ENCODE peak calls at places on chromosomes 12 and 14, in ten cellular contexts. One of them, this sample, is unnamed.

GRCh38 chr14:88992011-88992410 is 167.6 kb downstream of the TTC8 start:
- DNase-seq in type B pancreatic cell: no peak
- DNase-seq in sciatic nerve: no peak
- DNase-seq in T-helper 17 cell: no peak
- DNase-seq in C1 segment of cervical spinal cord: no peak
- DNase-seq in lung: no peak
- DNase-seq in LoVo: no peak
- DNase-seq in EL: no peak
- DNase-seq in neural crest cell: no peak
- DNase-seq in ureter: no peak
- DNase-seq in this sample: no peak

GRCh38 chr12:88570103-88570502 is 10.2 kb downstream of the KITLG start:
- DNase-seq in T-helper 17 cell: no peak
- DNase-seq in sciatic nerve: no peak
- DNase-seq in LoVo: no peak
- DNase-seq in lung: no peak
- DNase-seq in ureter: no peak
- DNase-seq in neural crest cell: no peak
- DNase-seq in C1 segment of cervical spinal cord: no peak
- DNase-seq in type B pancreatic cell: no peak
- DNase-seq in EL: peak; percentile 64
- DNase-seq in this sample: no peak

GRCh38 chr14:50631408-50631821 is 36.7 kb downstream of the SAV1 start:
- DNase-seq in EL: no peak
- DNase-seq in T-helper 17 cell: no peak
- DNase-seq in C1 segment of cervical spinal cord: no peak
- DNase-seq in neural crest cell: no peak
- DNase-seq in type B pancreatic cell: no peak
- DNase-seq in sciatic nerve: no peak
- DNase-seq in ureter: no peak
- DNase-seq in lung: no peak
- DNase-seq in LoVo: no peak
- DNase-seq in this sample: no peak

GRCh38 chr14:32709072-32709471 is 229.6 kb upstream of the NPAS3 start:
- DNase-seq in neural crest cell: no peak
- DNase-seq in sciatic nerve: no peak
- DNase-seq in EL: peak; percentile 56
- DNase-seq in ureter: no peak
- DNase-seq in type B pancreatic cell: no peak
- DNase-seq in T-helper 17 cell: no peak
- DNase-seq in lung: no peak
- DNase-seq in C1 segment of cervical spinal cord: no peak
- DNase-seq in LoVo: no peak
- DNase-seq in this sample: no peak

GRCh38 chr14:74612346-74613021 is 447 bp upstream of the LTBP2 start:
- DNase-seq in ureter: peak; percentile 65
- DNase-seq in neural crest cell: peak; percentile 77
- DNase-seq in LoVo: peak; percentile 87
- DNase-seq in type B pancreatic cell: peak; percentile 88
- DNase-seq in T-helper 17 cell: peak; percentile 93
- DNase-seq in sciatic nerve: peak; percentile 86
- DNase-seq in lung: peak; percentile 69
- DNase-seq in EL: peak; percentile 83
- DNase-seq in C1 segment of cervical spinal cord: peak; percentile 40
- DNase-seq in this sample: peak; percentile 96

GRCh38 chr14:93103392-93104080 is 12.2 kb downstream of the ITPK1 start:
- DNase-seq in EL: peak; percentile 55
- DNase-seq in LoVo: peak; percentile 54
- DNase-seq in type B pancreatic cell: no peak
- DNase-seq in sciatic nerve: no peak
- DNase-seq in T-helper 17 cell: peak; percentile 34
- DNase-seq in C1 segment of cervical spinal cord: no peak
- DNase-seq in ureter: no peak
- DNase-seq in neural crest cell: no peak
- DNase-seq in lung: peak; percentile 51
- DNase-seq in this sample: no peak

GRCh38 chr12:96192926-96193573 is 1.1 kb upstream of the ELK3 start:
- DNase-seq in sciatic nerve: no peak
- DNase-seq in EL: no peak
- DNase-seq in LoVo: no peak
- DNase-seq in lung: no peak
- DNase-seq in type B pancreatic cell: no peak
- DNase-seq in ureter: no peak
- DNase-seq in neural crest cell: no peak
- DNase-seq in T-helper 17 cell: no peak
- DNase-seq in C1 segment of cervical spinal cord: no peak
- DNase-seq in this sample: no peak

GRCh38 chr12:111446631-111447570 is 41.2 kb downstream of the SH2B3 start:
- DNase-seq in T-helper 17 cell: no peak
- DNase-seq in neural crest cell: no peak
- DNase-seq in type B pancreatic cell: peak; percentile 48
- DNase-seq in LoVo: no peak
- DNase-seq in ureter: peak; percentile 38
- DNase-seq in lung: peak; percentile 24
- DNase-seq in C1 segment of cervical spinal cord: no peak
- DNase-seq in sciatic nerve: peak; percentile 49
- DNase-seq in EL: no peak
- DNase-seq in this sample: peak; percentile 79

GRCh38 chr12:18443768-18444437 is 182.6 kb downstream of the PIK3C2G start:
- DNase-seq in T-helper 17 cell: no peak
- DNase-seq in neural crest cell: no peak
- DNase-seq in ureter: no peak
- DNase-seq in lung: no peak
- DNase-seq in type B pancreatic cell: no peak
- DNase-seq in C1 segment of cervical spinal cord: no peak
- DNase-seq in EL: peak; percentile 48
- DNase-seq in LoVo: no peak
- DNase-seq in sciatic nerve: no peak
- DNase-seq in this sample: no peak

GRCh38 chr12:24760162-24760561 is 188.7 kb downstream of the BCAT1 start:
- DNase-seq in ureter: no peak
- DNase-seq in lung: no peak
- DNase-seq in neural crest cell: no peak
- DNase-seq in sciatic nerve: no peak
- DNase-seq in C1 segment of cervical spinal cord: no peak
- DNase-seq in EL: no peak
- DNase-seq in type B pancreatic cell: no peak
- DNase-seq in LoVo: no peak
- DNase-seq in T-helper 17 cell: no peak
- DNase-seq in this sample: no peak

GRCh38 chr12:98653866-98654493 is 8.9 kb downstream of the APAF1 start:
- DNase-seq in neural crest cell: no peak
- DNase-seq in sciatic nerve: no peak
- DNase-seq in ureter: no peak
- DNase-seq in C1 segment of cervical spinal cord: no peak
- DNase-seq in LoVo: peak; percentile 59
- DNase-seq in EL: peak; percentile 45
- DNase-seq in T-helper 17 cell: no peak
- DNase-seq in type B pancreatic cell: no peak
- DNase-seq in lung: no peak
- DNase-seq in this sample: no peak

GRCh38 chr14:22973217-22974032 is 8.9 kb downstream of the AJUBA start:
- DNase-seq in ureter: no peak
- DNase-seq in sciatic nerve: no peak
- DNase-seq in C1 segment of cervical spinal cord: no peak
- DNase-seq in LoVo: no peak
- DNase-seq in lung: no peak
- DNase-seq in type B pancreatic cell: no peak
- DNase-seq in EL: peak; percentile 79
- DNase-seq in neural crest cell: peak; percentile 61
- DNase-seq in T-helper 17 cell: no peak
- DNase-seq in this sample: no peak

GRCh38 chr12:92859650-92860386 is 69.3 kb downstream of the EEA1 start:
- DNase-seq in ureter: no peak
- DNase-seq in neural crest cell: no peak
- DNase-seq in T-helper 17 cell: no peak
- DNase-seq in sciatic nerve: no peak
- DNase-seq in C1 segment of cervical spinal cord: no peak
- DNase-seq in LoVo: no peak
- DNase-seq in type B pancreatic cell: no peak
- DNase-seq in lung: no peak
- DNase-seq in EL: no peak
- DNase-seq in this sample: no peak

GRCh38 chr12:103626498-103626897 is 39.4 kb downstream of the STAB2 start:
- DNase-seq in T-helper 17 cell: no peak
- DNase-seq in lung: no peak
- DNase-seq in neural crest cell: no peak
- DNase-seq in ureter: no peak
- DNase-seq in C1 segment of cervical spinal cord: no peak
- DNase-seq in LoVo: peak; percentile 61
- DNase-seq in type B pancreatic cell: no peak
- DNase-seq in sciatic nerve: peak; percentile 67
- DNase-seq in EL: no peak
- DNase-seq in this sample: no peak

GRCh38 chr12:8697476-8698131 is at the start of gene RIMKLB:
- DNase-seq in EL: peak; percentile 76
- DNase-seq in ureter: peak; percentile 78
- DNase-seq in neural crest cell: peak; percentile 68
- DNase-seq in sciatic nerve: peak; percentile 90
- DNase-seq in C1 segment of cervical spinal cord: peak; percentile 73
- DNase-seq in lung: peak; percentile 74
- DNase-seq in T-helper 17 cell: peak; percentile 67
- DNase-seq in LoVo: peak; percentile 82
- DNase-seq in type B pancreatic cell: peak; percentile 87
- DNase-seq in this sample: peak; percentile 90

GRCh38 chr12:77720258-77720657 is 110.4 kb upstream of the NAV3 start:
- DNase-seq in ureter: no peak
- DNase-seq in type B pancreatic cell: no peak
- DNase-seq in LoVo: no peak
- DNase-seq in lung: no peak
- DNase-seq in sciatic nerve: no peak
- DNase-seq in T-helper 17 cell: no peak
- DNase-seq in neural crest cell: no peak
- DNase-seq in C1 segment of cervical spinal cord: no peak
- DNase-seq in EL: peak; percentile 4
- DNase-seq in this sample: no peak

GRCh38 chr12:103901518-103902173 is 28.6 kb upstream of the HSP90B1 start:
- DNase-seq in neural crest cell: no peak
- DNase-seq in EL: no peak
- DNase-seq in type B pancreatic cell: no peak
- DNase-seq in T-helper 17 cell: peak; percentile 20
- DNase-seq in C1 segment of cervical spinal cord: no peak
- DNase-seq in sciatic nerve: no peak
- DNase-seq in ureter: no peak
- DNase-seq in lung: no peak
- DNase-seq in LoVo: no peak
- DNase-seq in this sample: peak; percentile 34

GRCh38 chr12:59040651-59041050 is 120.3 kb upstream of the LRIG3 start:
- DNase-seq in ureter: no peak
- DNase-seq in T-helper 17 cell: no peak
- DNase-seq in EL: peak; percentile 85
- DNase-seq in C1 segment of cervical spinal cord: no peak
- DNase-seq in type B pancreatic cell: no peak
- DNase-seq in LoVo: no peak
- DNase-seq in sciatic nerve: no peak
- DNase-seq in lung: no peak
- DNase-seq in neural crest cell: no peak
- DNase-seq in this sample: no peak

This sample was measured in osteocyte.